ENCODE peak calls at places on chromosomes 7 and 10, in four cellular contexts. S, H, O and G are unnamed samples.

GRCh38 chr7:18513343-18513742 is 17.8 kb downstream of the HDAC9 start:
- DNase-seq in S (no peak), H (no peak), O (no peak), G (no peak)

GRCh38 chr10:6228647-6229046 is 25.9 kb downstream of the PFKFB3 start:
- DNase-seq in S (no peak), H (no peak), O (no peak), G (no peak)

GRCh38 chr10:50224330-50224952 is 26.9 kb downstream of the ASAH2 start:
- DNase-seq in S (no peak), H (no peak), O (peak), G (peak)

GRCh38 chr7:115831371-115831770 is 199.2 kb downstream of the TFEC start:
- DNase-seq in S (no peak), H (no peak), O (no peak), G (no peak)

GRCh38 chr10:23200586-23200985 is 8.5 kb downstream of the PTF1A start:
- DNase-seq in S (no peak), H (no peak), O (no peak), G (no peak)

GRCh38 chr10:28592953-28593352 is 60.0 kb downstream of the WAC start:
- DNase-seq in S (no peak), H (no peak), O (no peak), G (no peak)

GRCh38 chr7:24975647-24976260 is 4.2 kb downstream of the OSBPL3 start:
- DNase-seq in S (no peak), H (no peak), O (no peak), G (no peak)

GRCh38 chr10:21364196-21365114 is 161.0 kb downstream of the SKIDA1 start:
- DNase-seq in S (no peak), H (no peak), O (no peak), G (no peak)

GRCh38 chr7:17095001-17095574 is 203.4 kb upstream of the AHR start:
- DNase-seq in S (no peak), H (no peak), O (peak), G (no peak)

GRCh38 chr7:151626422-151627115 is 106.9 kb upstream of the RHEB start:
- DNase-seq in S (no peak), H (peak), O (peak), G (peak)

GRCh38 chr10:103125323-103126267 is 67.5 kb downstream of the NT5C2 start:
- DNase-seq in S (no peak), H (no peak), O (no peak), G (no peak)

GRCh38 chr10:86715836-86716235 is 40.6 kb upstream of the BMPR1A start:
- DNase-seq in S (no peak), H (no peak), O (no peak), G (no peak)

GRCh38 chr10:404341-404740 is 269.1 kb downstream of the ZMYND11 start:
- DNase-seq in S (no peak), H (no peak), O (no peak), G (no peak)

GRCh38 chr7:139041378-139042053 is 5.7 kb upstream of the ZC3HAV1L start:
- DNase-seq in S (no peak), H (no peak), O (no peak), G (no peak)

GRCh38 chr7:562394-562675 is 42.7 kb upstream of the PDGFA start:
- DNase-seq in S (no peak), H (no peak), O (no peak), G (no peak)

GRCh38 chr7:129741743-129742213 is 130.3 kb downstream of the NRF1 start:
- DNase-seq in S (no peak), H (no peak), O (no peak), G (no peak)

GRCh38 chr10:72248477-72249151 is 25.1 kb upstream of the DDIT4 start:
- DNase-seq in S (peak), H (peak), O (peak), G (peak)

GRCh38 chr7:74164985-74165456 is 9.1 kb upstream of the EIF4H start:
- DNase-seq in S (no peak), H (no peak), O (no peak), G (no peak)

GRCh38 chr7:141549582-141549981 is 1.6 kb upstream of the AGK start:
- DNase-seq in S (no peak), H (no peak), O (no peak), G (no peak)

GRCh38 chr10:35875281-35875680 is 233.2 kb upstream of the FZD8 start:
- DNase-seq in S (no peak), H (no peak), O (no peak), G (no peak)

GRCh38 chr7:75596727-75597614 is 104.9 kb downstream of the SPDYE5 start:
- DNase-seq in S (no peak), H (no peak), O (no peak), G (no peak)

GRCh38 chr7:106812027-106812643 is 52.9 kb upstream of the PIK3CG start:
- DNase-seq in S (no peak), H (no peak), O (no peak), G (no peak)

GRCh38 chr10:118373786-118374185 is 31.7 kb upstream of the FAM204A start:
- DNase-seq in S (no peak), H (no peak), O (no peak), G (no peak)

GRCh38 chr7:94848992-94849576 is 58.3 kb upstream of the PPP1R9A start:
- DNase-seq in S (no peak), H (no peak), O (no peak), G (no peak)

GRCh38 chr10:106997721-106998120 is 166.8 kb downstream of the SORCS1 start:
- DNase-seq in S (no peak), H (no peak), O (no peak), G (no peak)

GRCh38 chr7:32051128-32051527 is 19.1 kb downstream of the PDE1C start:
- DNase-seq in S (no peak), H (no peak), O (no peak), G (no peak)

GRCh38 chr10:124701881-124702656 is 42.1 kb downstream of the FAM53B start:
- DNase-seq in S (no peak), H (peak), O (no peak), G (no peak)

GRCh38 chr10:78164687-78165086 is 131.0 kb downstream of the RPS24 start:
- DNase-seq in S (no peak), H (no peak), O (no peak), G (no peak)

GRCh38 chr10:58019863-58020537 is 247.7 kb downstream of the IPMK start:
- DNase-seq in S (no peak), H (no peak), O (no peak), G (no peak)